ENCODE peak calls at places on chromosomes 4 and X, in four cellular contexts. One of them, this sample, is unnamed.

GRCh38 chr4:2042207-2042946 is 16.8 kb upstream of the NAT8L start:
- DNase-seq in A549: no peak
- DNase-seq in IMR-90: no peak
- DNase-seq in upper lobe of left lung: peak; percentile 91
- DNase-seq in this sample: peak; percentile 46

GRCh38 chr4:87543835-87544461 is 14.8 kb upstream of the SPARCL1 start:
- DNase-seq in upper lobe of left lung: no peak
- DNase-seq in A549: peak; percentile 48
- DNase-seq in IMR-90: peak; percentile 52
- DNase-seq in this sample: no peak

GRCh38 chr4:149836546-149836945 is 20.9 kb upstream of the IQCM start:
- DNase-seq in A549: no peak
- DNase-seq in upper lobe of left lung: no peak
- DNase-seq in IMR-90: peak; percentile 8
- DNase-seq in this sample: no peak

GRCh38 chr4:151851354-151851753 is 90.5 kb upstream of the GATB start:
- DNase-seq in IMR-90: no peak
- DNase-seq in upper lobe of left lung: no peak
- DNase-seq in A549: no peak
- DNase-seq in this sample: no peak

GRCh38 chr4:38106301-38106700 is 146.1 kb downstream of the PTTG2 start:
- DNase-seq in upper lobe of left lung: no peak
- DNase-seq in A549: no peak
- DNase-seq in IMR-90: peak; percentile 68
- DNase-seq in this sample: no peak

GRCh38 chr4:48193921-48194320 is 59.9 kb upstream of the TXK start:
- DNase-seq in upper lobe of left lung: no peak
- DNase-seq in IMR-90: no peak
- DNase-seq in A549: no peak
- DNase-seq in this sample: no peak

GRCh38 chr4:82801910-82802521 is 3.4 kb upstream of the SCD5 start:
- DNase-seq in upper lobe of left lung: no peak
- DNase-seq in A549: peak; percentile 33
- DNase-seq in IMR-90: peak; percentile 51
- DNase-seq in this sample: no peak

GRCh38 chr4:172962564-172963353 is 205.9 kb upstream of the GALNT7 start:
- DNase-seq in upper lobe of left lung: no peak
- DNase-seq in IMR-90: peak; percentile 96
- DNase-seq in A549: peak; percentile 78
- DNase-seq in this sample: no peak

GRCh38 chr4:157271166-157271869 is 50.8 kb downstream of the GRIA2 start:
- DNase-seq in A549: no peak
- DNase-seq in IMR-90: no peak
- DNase-seq in upper lobe of left lung: no peak
- DNase-seq in this sample: no peak

GRCh38 chrX:110394653-110395052 is 36.0 kb downstream of the RTL9 start:
- DNase-seq in A549: no peak
- DNase-seq in IMR-90: peak; percentile 86
- DNase-seq in upper lobe of left lung: no peak
- DNase-seq in this sample: no peak

GRCh38 chrX:70253377-70254062 is 6.5 kb downstream of the P2RY4 start:
- DNase-seq in upper lobe of left lung: no peak
- DNase-seq in IMR-90: peak; percentile 18
- DNase-seq in A549: no peak
- DNase-seq in this sample: no peak

GRCh38 chrX:15334561-15334960 is 762 bp downstream of the PIGA start:
- DNase-seq in upper lobe of left lung: no peak
- DNase-seq in IMR-90: peak; percentile 23
- DNase-seq in A549: no peak
- DNase-seq in this sample: no peak

GRCh38 chr4:91113130-91113706 is 986.0 kb downstream of the CCSER1 start:
- DNase-seq in A549: peak; percentile 43
- DNase-seq in IMR-90: peak; percentile 6
- DNase-seq in upper lobe of left lung: no peak
- DNase-seq in this sample: no peak

GRCh38 chr4:1169171-1169671 is 3.2 kb downstream of the SPON2 start:
- DNase-seq in IMR-90: no peak
- DNase-seq in A549: no peak
- DNase-seq in upper lobe of left lung: peak; percentile 59
- DNase-seq in this sample: no peak

GRCh38 chr4:169986369-169986768 is 39.8 kb downstream of the MFAP3L start:
- DNase-seq in A549: no peak
- DNase-seq in upper lobe of left lung: no peak
- DNase-seq in IMR-90: no peak
- DNase-seq in this sample: no peak

GRCh38 chrX:135112096-135112729 is 8.1 kb downstream of the ETDB start:
- DNase-seq in IMR-90: peak; percentile 31
- DNase-seq in A549: peak; percentile 31
- DNase-seq in upper lobe of left lung: no peak
- DNase-seq in this sample: no peak

GRCh38 chrX:47321978-47322377 is 48.4 kb upstream of the ZNF157 start:
- DNase-seq in upper lobe of left lung: no peak
- DNase-seq in IMR-90: no peak
- DNase-seq in A549: no peak
- DNase-seq in this sample: no peak

GRCh38 chr4:1981251-1982055 is 27.3 kb downstream of the NELFA start:
- DNase-seq in IMR-90: peak; percentile 11
- DNase-seq in upper lobe of left lung: peak; percentile 70
- DNase-seq in A549: peak; percentile 41
- DNase-seq in this sample: no peak

GRCh38 chrX:2483398-2483797 is 17.4 kb downstream of the DHRSX start:
- DNase-seq in A549: no peak
- DNase-seq in upper lobe of left lung: no peak
- DNase-seq in IMR-90: no peak
- DNase-seq in this sample: peak; percentile 28

GRCh38 chrX:151176351-151176750 is at the start of gene GPR50:
- DNase-seq in upper lobe of left lung: no peak
- DNase-seq in IMR-90: no peak
- DNase-seq in A549: no peak
- DNase-seq in this sample: no peak

GRCh38 chrX:68894513-68895338 is 65.9 kb downstream of the EFNB1 start:
- DNase-seq in upper lobe of left lung: peak; percentile 86
- DNase-seq in IMR-90: peak; percentile 18
- DNase-seq in A549: no peak
- DNase-seq in this sample: no peak

GRCh38 chr4:139675651-139676050 is 10.0 kb downstream of the MGST2 start:
- DNase-seq in A549: no peak
- DNase-seq in IMR-90: no peak
- DNase-seq in upper lobe of left lung: no peak
- DNase-seq in this sample: no peak

GRCh38 chr4:54091637-54092404 is 8.1 kb upstream of the GSX2 start:
- DNase-seq in A549: peak; percentile 68
- DNase-seq in upper lobe of left lung: peak; percentile 86
- DNase-seq in IMR-90: peak; percentile 70
- DNase-seq in this sample: peak; percentile 90

GRCh38 chr4:141713771-141714445 is 77.5 kb downstream of the IL15 start:
- DNase-seq in IMR-90: peak; percentile 72
- DNase-seq in A549: peak; percentile 18
- DNase-seq in upper lobe of left lung: no peak
- DNase-seq in this sample: no peak

GRCh38 chr4:188221090-188221489 is 81.8 kb downstream of the TRIML1 start:
- DNase-seq in A549: no peak
- DNase-seq in IMR-90: no peak
- DNase-seq in upper lobe of left lung: no peak
- DNase-seq in this sample: no peak

GRCh38 chrX:33855251-33855650 is 276.9 kb downstream of the FAM47A start:
- DNase-seq in upper lobe of left lung: no peak
- DNase-seq in A549: no peak
- DNase-seq in IMR-90: no peak
- DNase-seq in this sample: no peak

GRCh38 chrX:133045986-133046385 is 50.9 kb downstream of the USP26 start:
- DNase-seq in A549: no peak
- DNase-seq in IMR-90: peak; percentile 1
- DNase-seq in upper lobe of left lung: no peak
- DNase-seq in this sample: no peak

GRCh38 chrX:143988356-143988755 is 104.5 kb downstream of the UBE2NL start:
- DNase-seq in IMR-90: no peak
- DNase-seq in A549: no peak
- DNase-seq in upper lobe of left lung: no peak
- DNase-seq in this sample: no peak

GRCh38 chr4:108372678-108373077 is 203.9 kb upstream of the LEF1 start:
- DNase-seq in IMR-90: no peak
- DNase-seq in upper lobe of left lung: no peak
- DNase-seq in A549: no peak
- DNase-seq in this sample: no peak

GRCh38 chr4:140557831-140558435 is 10.8 kb downstream of the UCP1 start:
- DNase-seq in upper lobe of left lung: no peak
- DNase-seq in A549: no peak
- DNase-seq in IMR-90: peak; percentile 4
- DNase-seq in this sample: no peak

GRCh38 chrX:16771483-16772398 is 14.5 kb upstream of the TXLNG start:
- DNase-seq in IMR-90: peak; percentile 86
- DNase-seq in upper lobe of left lung: no peak
- DNase-seq in A549: peak; percentile 86
- DNase-seq in this sample: no peak
- TF ChIP-seq POLR2A in IMR-90: peak; percentile 99
- TF ChIP-seq POLR2A in upper lobe of left lung: no peak
- TF ChIP-seq POLR2A in A549: peak; percentile 77
- TF ChIP-seq POLR2A in this sample: no peak

GRCh38 chrX:73214366-73215094 is at the start of gene NAP1L2:
- DNase-seq in upper lobe of left lung: peak; percentile 61
- DNase-seq in A549: peak; percentile 55
- DNase-seq in IMR-90: no peak
- DNase-seq in this sample: peak; percentile 41
- TF ChIP-seq POLR2A in upper lobe of left lung: no peak
- TF ChIP-seq POLR2A in A549: no peak
- TF ChIP-seq POLR2A in IMR-90: no peak
- TF ChIP-seq POLR2A in this sample: no peak

GRCh38 chrX:153688900-153689590 is 1.3 kb downstream of the SLC6A8 start:
- DNase-seq in A549: no peak
- DNase-seq in upper lobe of left lung: peak; percentile 80
- DNase-seq in IMR-90: peak; percentile 6
- DNase-seq in this sample: peak; percentile 54

GRCh38 chrX:153688071-153688470 is 345 bp downstream of the SLC6A8 start:
- DNase-seq in A549: no peak
- DNase-seq in upper lobe of left lung: peak; percentile 70
- DNase-seq in IMR-90: no peak
- DNase-seq in this sample: no peak

GRCh38 chrX:153685751-153686676 is 1.7 kb upstream of the SLC6A8 start:
- DNase-seq in A549: no peak
- DNase-seq in upper lobe of left lung: no peak
- DNase-seq in IMR-90: no peak
- DNase-seq in this sample: peak; percentile 17

GRCh38 chrX:153688534-153688899 is 791 bp downstream of the SLC6A8 start:
- DNase-seq in upper lobe of left lung: no peak
- DNase-seq in A549: no peak
- DNase-seq in IMR-90: no peak
- DNase-seq in this sample: no peak

GRCh38 chrX:153687121-153688039 is at the start of gene SLC6A8:
- DNase-seq in A549: peak; percentile 67
- DNase-seq in IMR-90: peak; percentile 44
- DNase-seq in upper lobe of left lung: peak; percentile 90
- DNase-seq in this sample: peak; percentile 64
- TF ChIP-seq POLR2A in A549: peak; percentile 66
- TF ChIP-seq POLR2A in IMR-90: peak; percentile 86
- TF ChIP-seq POLR2A in upper lobe of left lung: no peak
- TF ChIP-seq POLR2A in this sample: peak; percentile 28

DNA sequence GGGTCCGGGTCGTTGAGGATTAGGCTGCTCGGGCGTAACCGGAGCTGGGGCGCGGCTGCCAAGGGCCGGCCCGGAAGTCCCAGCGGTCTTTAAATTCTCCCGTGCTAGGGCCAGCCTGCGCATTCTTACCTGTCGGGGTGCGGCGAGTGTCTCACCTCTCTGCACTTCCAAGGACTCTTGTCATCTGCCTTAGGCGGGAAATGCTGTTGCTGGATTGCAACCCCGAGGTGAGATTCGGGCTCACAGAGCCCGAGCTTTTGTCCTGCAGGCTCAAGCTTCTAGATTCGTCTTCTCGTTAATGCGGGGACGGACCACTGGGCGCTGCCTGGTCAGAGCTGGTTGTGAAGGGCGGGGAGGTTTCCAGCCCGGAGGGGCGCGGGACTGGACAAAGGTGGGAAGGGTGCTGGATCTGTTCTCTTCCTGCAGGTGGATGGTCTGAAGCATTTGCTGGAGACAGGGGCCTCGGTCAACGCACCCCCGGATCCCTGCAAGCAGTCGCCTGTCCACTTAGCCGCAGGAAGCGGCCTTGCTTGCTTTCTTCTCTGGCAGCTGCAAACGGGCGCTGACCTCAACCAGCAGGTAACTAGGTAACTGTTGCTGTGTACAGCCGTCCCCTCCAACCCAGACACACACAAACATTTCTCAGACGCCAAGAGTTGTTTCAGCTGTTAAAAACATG is at the start of gene ANKRD37:
- DNase-seq in A549: peak; percentile 8
- DNase-seq in upper lobe of left lung: peak; percentile 76
- DNase-seq in IMR-90: peak; percentile 19
- DNase-seq in this sample: peak; percentile 68
- TF ChIP-seq POLR2A in A549: no peak
- TF ChIP-seq POLR2A in upper lobe of left lung: peak; percentile 15
- TF ChIP-seq POLR2A in IMR-90: no peak
- TF ChIP-seq POLR2A in this sample: peak; percentile 70

GRCh38 chrX:103610282-103610681 is 2.5 kb downstream of the TCEAL3 start:
- DNase-seq in IMR-90: no peak
- DNase-seq in A549: no peak
- DNase-seq in upper lobe of left lung: no peak
- DNase-seq in this sample: no peak

GRCh38 chrX:103613362-103613761 is 5.6 kb downstream of the TCEAL3 start:
- DNase-seq in A549: no peak
- DNase-seq in upper lobe of left lung: no peak
- DNase-seq in IMR-90: peak; percentile 72
- DNase-seq in this sample: no peak

GRCh38 chrX:103608305-103608963 is 671 bp downstream of the TCEAL3 start:
- DNase-seq in IMR-90: no peak
- DNase-seq in upper lobe of left lung: peak; percentile 39
- DNase-seq in A549: no peak
- DNase-seq in this sample: no peak

DNA sequence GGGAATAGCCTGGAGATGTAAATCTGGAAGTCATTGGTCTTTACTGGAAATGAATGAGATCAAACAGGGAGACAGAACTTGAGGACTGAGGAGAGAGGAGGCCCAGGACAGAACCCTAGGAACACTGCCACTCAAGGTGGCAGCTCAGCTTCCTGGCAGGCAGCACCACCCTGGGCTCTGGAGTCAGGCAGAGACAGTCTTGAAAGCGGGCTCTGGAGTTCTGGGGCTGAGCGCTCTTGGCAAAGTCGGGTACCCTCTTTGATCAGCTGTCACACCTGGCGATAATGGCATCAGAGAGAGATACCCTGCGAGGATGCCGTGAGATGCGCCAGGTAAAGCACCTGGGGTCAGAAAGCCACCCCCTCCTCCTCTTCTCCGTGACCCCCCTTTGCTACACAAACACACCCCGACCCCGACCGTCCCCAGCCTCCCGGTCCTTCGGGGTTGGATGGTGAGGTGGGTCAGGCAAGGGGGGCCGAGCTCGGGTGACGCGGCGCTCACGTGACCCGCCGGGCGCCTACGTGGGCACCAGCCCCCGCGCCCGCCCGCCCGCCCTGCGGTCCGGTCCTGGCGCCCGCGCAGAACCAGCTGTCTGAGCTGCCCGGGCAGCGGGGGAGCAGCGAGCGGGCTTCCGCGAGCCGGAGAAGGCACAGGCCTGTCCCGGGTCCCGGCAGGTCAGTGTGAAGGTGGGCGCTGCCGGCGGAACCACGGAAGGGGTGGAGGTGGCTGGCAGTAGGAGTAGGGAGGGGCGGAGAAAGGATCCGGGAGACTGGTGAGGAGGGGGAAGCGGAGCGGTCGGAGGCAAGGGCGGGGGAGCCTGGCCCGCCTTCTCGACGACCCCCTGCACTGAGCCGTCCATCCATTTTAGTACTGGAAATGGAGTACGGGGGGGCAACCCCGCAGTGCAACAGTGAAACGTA is at the start of gene TCEAL3:
- DNase-seq in IMR-90: peak; percentile 26
- DNase-seq in A549: no peak
- DNase-seq in upper lobe of left lung: peak; percentile 94
- DNase-seq in this sample: peak; percentile 50
- TF ChIP-seq POLR2A in IMR-90: peak; percentile 78
- TF ChIP-seq POLR2A in A549: peak; percentile 15
- TF ChIP-seq POLR2A in upper lobe of left lung: no peak
- TF ChIP-seq POLR2A in this sample: no peak

This sample was measured in right lobe of liver.